ENCODE peak calls at places on chromosomes 16 and 17, in nine cellular contexts. One of them, this sample, is unnamed.

GRCh38 chr16:10172848-10173655 is 9.2 kb downstream of the GRIN2A start:
- DNase-seq in right atrium auricular region: no peak
- DNase-seq in AG10803: peak
- DNase-seq in HFF-Myc: no peak
- DNase-seq in effector memory CD4-positive, alpha-beta T cell: no peak
- DNase-seq in GM12865: peak
- DNase-seq in neuronal stem cell: no peak
- DNase-seq in stomach: no peak
- DNase-seq in fibroblast of the aortic adventitia: no peak
- DNase-seq in this sample: no peak

GRCh38 chr16:78177927-78178326 is 78.5 kb downstream of the WWOX start:
- DNase-seq in fibroblast of the aortic adventitia: no peak
- DNase-seq in GM12865: no peak
- DNase-seq in HFF-Myc: no peak
- DNase-seq in stomach: no peak
- DNase-seq in effector memory CD4-positive, alpha-beta T cell: no peak
- DNase-seq in neuronal stem cell: no peak
- DNase-seq in AG10803: no peak
- DNase-seq in right atrium auricular region: no peak
- DNase-seq in this sample: peak

GRCh38 chr17:51322390-51323029 is 62.2 kb downstream of the UTP18 start:
- DNase-seq in right atrium auricular region: no peak
- DNase-seq in stomach: no peak
- DNase-seq in fibroblast of the aortic adventitia: peak
- DNase-seq in neuronal stem cell: peak
- DNase-seq in GM12865: peak
- DNase-seq in HFF-Myc: no peak
- DNase-seq in AG10803: peak
- DNase-seq in effector memory CD4-positive, alpha-beta T cell: no peak
- DNase-seq in this sample: peak

GRCh38 chr16:74268372-74268782 is 28.2 kb upstream of the PSMD7 start:
- DNase-seq in neuronal stem cell: no peak
- DNase-seq in right atrium auricular region: no peak
- DNase-seq in stomach: no peak
- DNase-seq in GM12865: no peak
- DNase-seq in fibroblast of the aortic adventitia: no peak
- DNase-seq in HFF-Myc: no peak
- DNase-seq in effector memory CD4-positive, alpha-beta T cell: no peak
- DNase-seq in AG10803: no peak
- DNase-seq in this sample: no peak

GRCh38 chr16:88377961-88378360 is 4.8 kb upstream of the ZNF469 start:
- DNase-seq in right atrium auricular region: no peak
- DNase-seq in AG10803: no peak
- DNase-seq in GM12865: no peak
- DNase-seq in effector memory CD4-positive, alpha-beta T cell: no peak
- DNase-seq in neuronal stem cell: no peak
- DNase-seq in fibroblast of the aortic adventitia: no peak
- DNase-seq in stomach: no peak
- DNase-seq in HFF-Myc: no peak
- DNase-seq in this sample: no peak

GRCh38 chr16:80997139-80997798 is 9.4 kb downstream of the CMC2 start:
- DNase-seq in fibroblast of the aortic adventitia: peak
- DNase-seq in stomach: no peak
- DNase-seq in AG10803: peak
- DNase-seq in GM12865: peak
- DNase-seq in neuronal stem cell: no peak
- DNase-seq in effector memory CD4-positive, alpha-beta T cell: no peak
- DNase-seq in HFF-Myc: no peak
- DNase-seq in right atrium auricular region: no peak
- DNase-seq in this sample: peak

GRCh38 chr17:66686601-66687000 is 148.3 kb upstream of the CACNG5 start:
- DNase-seq in neuronal stem cell: no peak
- DNase-seq in stomach: no peak
- DNase-seq in AG10803: no peak
- DNase-seq in fibroblast of the aortic adventitia: no peak
- DNase-seq in HFF-Myc: no peak
- DNase-seq in effector memory CD4-positive, alpha-beta T cell: no peak
- DNase-seq in GM12865: no peak
- DNase-seq in right atrium auricular region: no peak
- DNase-seq in this sample: no peak

GRCh38 chr17:78981010-78981888 is 1.5 kb upstream of the LGALS3BP start:
- DNase-seq in AG10803: no peak
- DNase-seq in neuronal stem cell: no peak
- DNase-seq in stomach: no peak
- DNase-seq in GM12865: no peak
- DNase-seq in HFF-Myc: no peak
- DNase-seq in right atrium auricular region: no peak
- DNase-seq in fibroblast of the aortic adventitia: no peak
- DNase-seq in effector memory CD4-positive, alpha-beta T cell: no peak
- DNase-seq in this sample: no peak

GRCh38 chr17:49955157-49955556 is 13.8 kb upstream of the DLX4 start:
- DNase-seq in effector memory CD4-positive, alpha-beta T cell: no peak
- DNase-seq in fibroblast of the aortic adventitia: no peak
- DNase-seq in HFF-Myc: no peak
- DNase-seq in right atrium auricular region: no peak
- DNase-seq in AG10803: no peak
- DNase-seq in neuronal stem cell: no peak
- DNase-seq in GM12865: no peak
- DNase-seq in stomach: no peak
- DNase-seq in this sample: no peak

GRCh38 chr17:49249292-49249794 is 18.8 kb upstream of the PHOSPHO1 start:
- DNase-seq in right atrium auricular region: no peak
- DNase-seq in AG10803: peak
- DNase-seq in HFF-Myc: no peak
- DNase-seq in GM12865: no peak
- DNase-seq in stomach: no peak
- DNase-seq in effector memory CD4-positive, alpha-beta T cell: no peak
- DNase-seq in neuronal stem cell: no peak
- DNase-seq in fibroblast of the aortic adventitia: peak
- DNase-seq in this sample: peak

GRCh38 chr17:44360826-44361225 is 2.8 kb downstream of the FAM171A2 start:
- DNase-seq in AG10803: peak
- DNase-seq in stomach: no peak
- DNase-seq in fibroblast of the aortic adventitia: peak
- DNase-seq in HFF-Myc: no peak
- DNase-seq in effector memory CD4-positive, alpha-beta T cell: no peak
- DNase-seq in right atrium auricular region: no peak
- DNase-seq in neuronal stem cell: peak
- DNase-seq in GM12865: no peak
- DNase-seq in this sample: peak

GRCh38 chr17:17289701-17290100 is 8.7 kb upstream of the COPS3 start:
- DNase-seq in fibroblast of the aortic adventitia: no peak
- DNase-seq in neuronal stem cell: no peak
- DNase-seq in GM12865: no peak
- DNase-seq in AG10803: no peak
- DNase-seq in stomach: no peak
- DNase-seq in HFF-Myc: no peak
- DNase-seq in effector memory CD4-positive, alpha-beta T cell: no peak
- DNase-seq in right atrium auricular region: no peak
- DNase-seq in this sample: no peak
- H3K4me3 ChIP-seq in fibroblast of the aortic adventitia: no peak
- H3K4me3 ChIP-seq in neuronal stem cell: no peak
- H3K4me3 ChIP-seq in GM12865: no peak
- H3K4me3 ChIP-seq in AG10803: no peak
- H3K4me3 ChIP-seq in stomach: no peak
- H3K4me3 ChIP-seq in HFF-Myc: no peak
- H3K4me3 ChIP-seq in effector memory CD4-positive, alpha-beta T cell: no peak
- H3K4me3 ChIP-seq in right atrium auricular region: no peak
- H3K4me3 ChIP-seq in this sample: no peak

DNA sequence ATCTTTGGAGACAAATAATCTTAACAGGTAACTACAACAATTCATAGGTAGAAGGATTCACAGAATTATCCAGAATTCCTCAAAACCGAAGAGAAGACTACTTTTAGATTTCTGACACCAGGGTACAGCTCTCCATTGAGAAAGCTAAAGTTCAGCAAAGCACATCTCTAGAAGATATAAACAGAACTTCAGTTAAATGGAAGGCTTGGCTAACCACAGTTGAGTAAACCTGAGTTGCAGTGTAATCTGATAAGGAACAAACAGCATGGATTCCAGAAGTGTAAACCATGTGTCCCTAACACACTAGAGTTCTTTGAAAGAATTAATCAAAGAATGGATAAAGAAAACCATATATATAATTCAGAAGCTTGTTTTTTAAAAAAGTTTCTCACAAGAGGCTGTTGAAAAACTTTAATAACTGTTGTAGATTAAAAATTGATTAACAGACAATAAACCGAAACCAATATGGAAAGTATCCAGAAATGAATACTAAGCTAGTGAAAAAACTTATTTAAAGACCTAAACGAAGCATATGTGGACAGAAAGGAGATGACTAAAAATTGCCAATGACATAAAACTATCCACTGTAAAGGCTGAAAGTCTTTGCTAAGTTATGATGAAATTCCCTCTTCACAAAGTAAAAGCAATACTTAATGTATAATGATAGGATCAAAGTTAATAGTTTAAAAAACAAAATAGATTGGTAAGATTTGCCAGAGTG is 4.3 kb downstream of the RNF43 start:
- DNase-seq in neuronal stem cell: no peak
- DNase-seq in GM12865: no peak
- DNase-seq in fibroblast of the aortic adventitia: no peak
- DNase-seq in HFF-Myc: no peak
- DNase-seq in effector memory CD4-positive, alpha-beta T cell: no peak
- DNase-seq in stomach: no peak
- DNase-seq in AG10803: no peak
- DNase-seq in right atrium auricular region: no peak
- DNase-seq in this sample: peak
- H3K4me3 ChIP-seq in neuronal stem cell: no peak
- H3K4me3 ChIP-seq in GM12865: no peak
- H3K4me3 ChIP-seq in fibroblast of the aortic adventitia: no peak
- H3K4me3 ChIP-seq in HFF-Myc: no peak
- H3K4me3 ChIP-seq in effector memory CD4-positive, alpha-beta T cell: no peak
- H3K4me3 ChIP-seq in stomach: no peak
- H3K4me3 ChIP-seq in AG10803: no peak
- H3K4me3 ChIP-seq in right atrium auricular region: no peak
- H3K4me3 ChIP-seq in this sample: no peak

GRCh38 chr16:3038256-3038655 is 1.5 kb upstream of the BICDL2 start:
- DNase-seq in stomach: peak
- DNase-seq in fibroblast of the aortic adventitia: no peak
- DNase-seq in AG10803: no peak
- DNase-seq in HFF-Myc: no peak
- DNase-seq in effector memory CD4-positive, alpha-beta T cell: no peak
- DNase-seq in right atrium auricular region: no peak
- DNase-seq in neuronal stem cell: no peak
- DNase-seq in GM12865: no peak
- DNase-seq in this sample: no peak

GRCh38 chr16:3032624-3033023 is 4.1 kb downstream of the BICDL2 start:
- DNase-seq in HFF-Myc: no peak
- DNase-seq in AG10803: no peak
- DNase-seq in neuronal stem cell: no peak
- DNase-seq in stomach: no peak
- DNase-seq in fibroblast of the aortic adventitia: no peak
- DNase-seq in right atrium auricular region: no peak
- DNase-seq in GM12865: peak
- DNase-seq in effector memory CD4-positive, alpha-beta T cell: no peak
- DNase-seq in this sample: no peak

GRCh38 chr16:3035972-3036725 is 595 bp downstream of the BICDL2 start:
- DNase-seq in GM12865: no peak
- DNase-seq in AG10803: no peak
- DNase-seq in stomach: peak
- DNase-seq in effector memory CD4-positive, alpha-beta T cell: no peak
- DNase-seq in fibroblast of the aortic adventitia: no peak
- DNase-seq in neuronal stem cell: no peak
- DNase-seq in right atrium auricular region: no peak
- DNase-seq in HFF-Myc: no peak
- DNase-seq in this sample: no peak

GRCh38 chr16:3036726-3037315 is at the start of gene BICDL2:
- DNase-seq in GM12865: no peak
- DNase-seq in fibroblast of the aortic adventitia: no peak
- DNase-seq in neuronal stem cell: no peak
- DNase-seq in right atrium auricular region: no peak
- DNase-seq in AG10803: no peak
- DNase-seq in effector memory CD4-positive, alpha-beta T cell: no peak
- DNase-seq in stomach: peak
- DNase-seq in HFF-Myc: no peak
- DNase-seq in this sample: no peak

GRCh38 chr16:3035289-3035971 is 1.3 kb downstream of the BICDL2 start:
- DNase-seq in HFF-Myc: no peak
- DNase-seq in effector memory CD4-positive, alpha-beta T cell: no peak
- DNase-seq in GM12865: no peak
- DNase-seq in AG10803: no peak
- DNase-seq in stomach: no peak
- DNase-seq in right atrium auricular region: no peak
- DNase-seq in neuronal stem cell: no peak
- DNase-seq in fibroblast of the aortic adventitia: no peak
- DNase-seq in this sample: no peak
- H3K4me3 ChIP-seq in HFF-Myc: no peak
- H3K4me3 ChIP-seq in effector memory CD4-positive, alpha-beta T cell: no peak
- H3K4me3 ChIP-seq in GM12865: no peak
- H3K4me3 ChIP-seq in AG10803: no peak
- H3K4me3 ChIP-seq in stomach: peak
- H3K4me3 ChIP-seq in right atrium auricular region: no peak
- H3K4me3 ChIP-seq in neuronal stem cell: no peak
- H3K4me3 ChIP-seq in fibroblast of the aortic adventitia: no peak
- H3K4me3 ChIP-seq in this sample: no peak

GRCh38 chr16:675884-676564 is 553 bp downstream of the RHBDL1 start:
- DNase-seq in stomach: no peak
- DNase-seq in GM12865: no peak
- DNase-seq in fibroblast of the aortic adventitia: no peak
- DNase-seq in neuronal stem cell: no peak
- DNase-seq in effector memory CD4-positive, alpha-beta T cell: no peak
- DNase-seq in AG10803: no peak
- DNase-seq in right atrium auricular region: no peak
- DNase-seq in HFF-Myc: no peak
- DNase-seq in this sample: no peak
- H3K4me3 ChIP-seq in stomach: peak
- H3K4me3 ChIP-seq in GM12865: no peak
- H3K4me3 ChIP-seq in fibroblast of the aortic adventitia: peak
- H3K4me3 ChIP-seq in neuronal stem cell: peak
- H3K4me3 ChIP-seq in effector memory CD4-positive, alpha-beta T cell: no peak
- H3K4me3 ChIP-seq in AG10803: peak
- H3K4me3 ChIP-seq in right atrium auricular region: peak
- H3K4me3 ChIP-seq in HFF-Myc: no peak
- H3K4me3 ChIP-seq in this sample: peak

GRCh38 chr16:27618140-27618539 is 68.2 kb downstream of the KATNIP start:
- DNase-seq in AG10803: no peak
- DNase-seq in HFF-Myc: no peak
- DNase-seq in stomach: no peak
- DNase-seq in effector memory CD4-positive, alpha-beta T cell: no peak
- DNase-seq in GM12865: no peak
- DNase-seq in neuronal stem cell: no peak
- DNase-seq in fibroblast of the aortic adventitia: no peak
- DNase-seq in right atrium auricular region: no peak
- DNase-seq in this sample: no peak
- H3K4me3 ChIP-seq in AG10803: no peak
- H3K4me3 ChIP-seq in HFF-Myc: no peak
- H3K4me3 ChIP-seq in stomach: no peak
- H3K4me3 ChIP-seq in effector memory CD4-positive, alpha-beta T cell: no peak
- H3K4me3 ChIP-seq in GM12865: no peak
- H3K4me3 ChIP-seq in neuronal stem cell: no peak
- H3K4me3 ChIP-seq in fibroblast of the aortic adventitia: no peak
- H3K4me3 ChIP-seq in right atrium auricular region: no peak
- H3K4me3 ChIP-seq in this sample: no peak